ENCODE peak calls at places on chromosome 20, in four cellular contexts. C is HepG2, S is K562, R is HCT116. W is an unnamed sample.

GRCh38 chr20:12827796-12828406 is 180.9 kb upstream of the SPTLC3 start:
- DNase-seq in R (no peak), C (no peak), S (no peak), W (no peak)

GRCh38 chr20:59972037-59972801 is 14.0 kb downstream of the CDH26 start:
- DNase-seq in C (no peak), R (no peak), S (no peak), W (no peak)

GRCh38 chr20:43926691-43927090 is 12.0 kb downstream of the TOX2 start:
- DNase-seq in R (no peak), S (no peak), C (no peak), W (no peak)

GRCh38 chr20:19407731-19408130 is 195.3 kb downstream of the SLC24A3 start:
- DNase-seq in R (no peak), S (no peak), C (no peak), W (no peak)

GRCh38 chr20:61346996-61347906 is 95.2 kb downstream of the CDH4 start:
- DNase-seq in C (no peak), S (no peak), R (no peak), W (no peak)

GRCh38 chr20:62688855-62689460 is 19.7 kb upstream of the NTSR1 start:
- DNase-seq in R (no peak), S (peak; percentile 21), C (peak; percentile 29), W (no peak)

GRCh38 chr20:57076202-57076651 is 190.2 kb downstream of the BMP7 start:
- DNase-seq in S (peak; percentile 8), R (no peak), C (peak; percentile 31), W (no peak)

GRCh38 chr20:40810336-40810735 is 121.3 kb upstream of the MAFB start:
- DNase-seq in C (no peak), S (no peak), R (no peak), W (no peak)

GRCh38 chr20:62376112-62377063 is 9.3 kb upstream of the LAMA5 start:
- DNase-seq in S (no peak), C (peak; percentile 92), R (no peak), W (no peak)

GRCh38 chr20:45098096-45098773 is 2.7 kb downstream of the KCNS1 start:
- DNase-seq in R (no peak), S (no peak), C (no peak), W (no peak)

GRCh38 chr20:10609276-10609675 is 64.5 kb downstream of the JAG1 start:
- DNase-seq in S (no peak), C (no peak), R (no peak), W (no peak)

GRCh38 chr20:25540273-25540672 is 45.1 kb downstream of the NINL start:
- DNase-seq in C (no peak), R (peak; percentile 16), S (peak; percentile 34), W (no peak)

GRCh38 chr20:50278684-50279531 is 88.3 kb downstream of the CEBPB start:
- DNase-seq in R (peak; percentile 40), S (peak; percentile 86), C (peak; percentile 87), W (no peak)

GRCh38 chr20:53420061-53420460 is 173.6 kb downstream of the ZNF217 start:
- DNase-seq in C (no peak), S (no peak), R (no peak), W (no peak)

GRCh38 chr20:23536601-23537000 is 31.7 kb downstream of the CST9L start:
- DNase-seq in R (no peak), S (no peak), C (no peak), W (no peak)

GRCh38 chr20:63136296-63136695 is 79.6 kb downstream of the YTHDF1 start:
- DNase-seq in R (no peak), C (no peak), S (no peak), W (no peak)

GRCh38 chr20:43532416-43533055 is 25.0 kb downstream of the L3MBTL1 start:
- DNase-seq in R (no peak), S (no peak), C (no peak), W (no peak)

GRCh38 chr20:39874049-39874893 is 814.8 kb downstream of the MAFB start:
- DNase-seq in R (peak; percentile 15), S (peak; percentile 56), C (peak; percentile 55), W (peak; percentile 60)

GRCh38 chr20:33657704-33658095 is 4.4 kb upstream of the C20orf144 start:
- DNase-seq in S (no peak), C (no peak), R (no peak), W (no peak)

GRCh38 chr20:5928831-5929715 is 21.3 kb downstream of the TRMT6 start:
- DNase-seq in R (no peak), C (no peak), S (no peak), W (no peak)

GRCh38 chr20:62272200-62272599 is 30.6 kb upstream of the ADRM1 start:
- DNase-seq in S (no peak), C (no peak), R (no peak), W (no peak)

GRCh38 chr20:4516851-4517250 is 204.9 kb upstream of the PRND start:
- DNase-seq in C (no peak), R (no peak), S (no peak), W (no peak)

GRCh38 chr20:21189761-21190523 is 64.1 kb downstream of the KIZ start:
- DNase-seq in C (no peak), S (no peak), R (no peak), W (no peak)

GRCh38 chr20:34639755-34640222 is 37.1 kb downstream of the PIGU start:
- DNase-seq in S (no peak), C (peak; percentile 58), R (no peak), W (no peak)

GRCh38 chr20:63750807-63751470 is 11.4 kb downstream of the SLC2A4RG start:
- DNase-seq in C (no peak), S (peak; percentile 45), R (no peak), W (no peak)

GRCh38 chr20:13341737-13342393 is 120.8 kb downstream of the ISM1 start:
- DNase-seq in R (no peak), C (no peak), S (no peak), W (no peak)

GRCh38 chr20:5077761-5078387 is 41.9 kb downstream of the PCNA start:
- DNase-seq in R (no peak), C (no peak), S (no peak), W (no peak)

GRCh38 chr20:23361108-23361650 is 803 bp upstream of the GZF1 start:
- DNase-seq in R (no peak), S (peak; percentile 52), C (peak; percentile 74), W (no peak)

GRCh38 chr20:4161447-4162251 is 146.3 kb upstream of the RNF24 start:
- DNase-seq in S (no peak), R (no peak), C (peak; percentile 25), W (no peak)

GRCh38 chr20:24460712-24461111 is 8.7 kb upstream of the SYNDIG1 start:
- DNase-seq in S (no peak), C (no peak), R (no peak), W (no peak)

GRCh38 chr20:17859616-17860232 is 108.9 kb downstream of the SNX5 start:
- DNase-seq in C (no peak), R (no peak), S (no peak), W (no peak)
- TF ChIP-seq TCF7L2 in C (no peak), R (no peak), S (no peak), W (no peak)

DNA sequence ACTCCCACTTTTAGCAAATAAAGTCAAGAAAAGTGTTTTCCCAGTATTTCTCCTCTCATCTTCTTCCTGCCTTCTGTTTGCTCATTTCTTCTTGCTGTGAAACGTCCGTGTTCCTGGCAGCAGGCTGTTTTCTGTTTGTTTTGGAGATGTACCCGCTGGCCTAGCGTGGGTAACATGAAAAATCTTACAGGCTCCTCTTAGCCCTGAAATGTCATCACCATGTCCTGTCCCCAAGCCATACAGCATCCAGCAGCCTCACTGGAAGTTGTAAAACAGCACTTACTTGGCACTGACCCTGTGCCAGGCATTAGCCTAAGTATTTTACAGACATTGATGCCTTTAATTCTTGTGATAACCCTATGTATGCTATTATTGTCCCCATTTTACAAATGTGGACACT is 371.1 kb downstream of the FOXA2 start:
- DNase-seq in S (no peak), R (no peak), C (no peak), W (no peak)
- TF ChIP-seq TCF7L2 in S (no peak), R (no peak), C (no peak), W (no peak)

DNA sequence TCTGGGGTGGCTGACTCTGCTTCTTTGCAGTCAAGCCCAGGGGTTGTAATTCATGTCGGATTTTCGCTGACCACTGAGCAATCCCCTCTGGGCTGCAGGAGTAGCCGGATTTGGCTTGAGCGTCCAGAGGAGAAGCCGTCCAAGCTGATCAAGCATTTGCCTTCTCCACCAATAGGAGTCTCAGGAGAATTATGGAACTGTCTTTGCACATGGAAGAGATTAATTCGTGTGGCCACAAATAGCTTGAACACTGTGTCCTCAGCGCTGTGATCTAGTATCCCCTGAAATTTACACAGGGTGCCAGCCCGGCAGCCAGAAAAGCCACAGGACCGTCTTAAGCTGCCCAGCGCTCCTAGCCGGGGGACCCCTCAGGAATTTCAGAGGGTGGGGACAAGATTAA is 37.1 kb downstream of the EYA2 start:
- DNase-seq in C (no peak), S (no peak), R (no peak), W (no peak)
- TF ChIP-seq TCF7L2 in C (no peak), S (no peak), R (no peak), W (no peak)

DNA sequence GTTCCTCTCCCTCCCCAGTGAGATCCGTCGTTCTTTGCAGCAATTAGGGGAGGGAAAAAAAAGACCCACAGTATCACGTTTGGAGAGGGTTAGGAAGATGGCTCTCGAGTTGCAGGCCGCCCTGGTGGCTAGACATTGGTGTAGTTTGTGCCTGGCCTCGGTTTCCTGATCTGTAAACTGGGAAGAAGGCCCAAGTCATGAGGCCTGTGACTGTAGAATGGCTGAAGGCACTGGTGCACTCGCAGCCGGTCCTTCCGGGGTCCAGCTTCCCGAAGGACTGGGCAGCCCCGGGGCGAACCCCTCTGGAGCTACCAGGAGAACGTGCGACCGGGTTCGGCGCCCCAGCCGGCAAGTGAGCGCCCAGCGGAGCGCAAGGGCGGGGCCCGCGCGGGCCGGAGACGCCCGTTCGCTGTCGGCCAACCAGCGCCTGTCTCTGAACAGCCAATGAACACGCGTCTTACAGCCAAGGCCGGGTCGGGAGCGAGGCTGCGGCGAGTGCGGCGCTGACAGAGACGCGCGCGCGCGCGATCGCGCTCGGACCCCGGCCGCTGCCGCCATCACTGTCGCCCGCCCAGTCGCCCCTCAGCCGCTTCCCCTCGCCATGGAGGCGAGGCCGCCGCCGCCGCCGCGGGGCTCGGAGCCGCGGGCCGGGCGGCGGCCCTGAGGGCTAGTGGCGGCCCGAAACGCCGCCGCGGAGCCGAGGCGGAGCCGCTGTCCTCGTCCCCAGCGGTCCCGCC is at the start of gene PTPRA:
- DNase-seq in S (peak; percentile 93), R (peak; percentile 78), C (peak; percentile 91), W (no peak)
- TF ChIP-seq TCF7L2 in S (no peak), R (no peak), C (no peak), W (no peak)

DNA sequence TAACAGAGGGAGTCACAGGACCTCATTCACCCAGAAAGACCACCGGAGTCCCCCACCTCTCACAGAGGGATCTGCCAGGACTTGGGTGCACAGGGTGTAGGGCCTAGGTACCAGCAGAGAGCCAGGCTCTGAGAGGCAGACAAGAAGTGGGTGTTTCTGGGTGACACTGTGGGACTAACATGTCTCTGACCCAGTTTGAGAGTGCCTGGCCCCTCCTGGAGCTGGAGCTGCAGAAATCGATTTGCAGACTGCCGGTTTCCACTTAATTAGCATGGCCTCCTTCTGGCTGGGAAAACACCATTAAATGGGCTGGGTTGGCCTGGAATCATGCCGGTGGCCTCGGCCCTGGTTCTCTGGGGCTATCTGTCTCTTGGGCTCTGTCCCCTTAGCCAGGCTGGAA is 59.2 kb downstream of the PPP1R16B start:
- DNase-seq in S (no peak), R (no peak), C (no peak), W (no peak)
- TF ChIP-seq TCF7L2 in S (no peak), R (no peak), C (no peak), W (no peak)